ENCODE peak calls at places on chromosomes 16 and 17, in seven cellular contexts. V is GM10248; J is activated CD4-positive, alpha-beta T cell treated with anti-CD3 and anti-CD28 coated beads, Interleukin-2, amount 50 U/mL, for 48 hours; Y is GM12865; K is GM04504; C is ACHN; Z is NT2/D1. M is an unnamed sample.

GRCh38 chr16:12659871-12660270 is 143.8 kb downstream of the CPPED1 start:
- DNase-seq in Y (no peak), K (no peak), V (no peak), J (no peak), Z (no peak), C (no peak), M (no peak)

GRCh38 chr16:27450836-27451341 is 48.9 kb downstream of the IL21R start:
- DNase-seq in V (no peak), Y (peak; percentile 74), K (no peak), Z (no peak), J (no peak), C (peak; percentile 32), M (no peak)

GRCh38 chr16:4407543-4408322 is 8.7 kb downstream of the CORO7 start:
- DNase-seq in Z (no peak), J (no peak), Y (no peak), V (no peak), C (no peak), K (peak; percentile 64), M (no peak)

GRCh38 chr17:78910885-78911284 is 7.9 kb upstream of the CEP295NL start:
- DNase-seq in J (no peak), Z (no peak), K (no peak), C (no peak), Y (no peak), V (no peak), M (peak; percentile 69)

GRCh38 chr16:69931631-69932030 is 19.5 kb upstream of the CLEC18A start:
- DNase-seq in V (no peak), Z (no peak), C (no peak), Y (no peak), K (no peak), J (no peak), M (no peak)

GRCh38 chr16:70694088-70694487 is 8.2 kb upstream of the MTSS2 start:
- DNase-seq in J (no peak), Z (peak; percentile 89), K (peak; percentile 83), C (peak; percentile 99), Y (no peak), V (no peak), M (no peak)

GRCh38 chr17:32826076-32826475 is 50.8 kb downstream of the MYO1D start:
- DNase-seq in J (no peak), V (no peak), Y (no peak), K (no peak), Z (no peak), C (no peak), M (no peak)

GRCh38 chr17:4504188-4504587 is 5.5 kb downstream of the SPNS2 start:
- DNase-seq in Z (no peak), V (no peak), Y (no peak), J (no peak), K (no peak), C (no peak), M (no peak)

GRCh38 chr17:41145261-41145660 is 4.4 kb downstream of the KRTAP4-5 start:
- DNase-seq in J (no peak), V (no peak), C (no peak), K (no peak), Z (no peak), Y (no peak), M (no peak)

GRCh38 chr16:52398491-52398960 is 148.4 kb downstream of the TOX3 start:
- DNase-seq in J (no peak), Y (no peak), Z (no peak), C (no peak), K (no peak), V (no peak), M (no peak)

GRCh38 chr17:48068491-48068961 is 20.4 kb downstream of the NFE2L1 start:
- DNase-seq in K (peak; percentile 40), J (no peak), Z (no peak), Y (peak; percentile 41), C (peak; percentile 45), V (no peak), M (no peak)

GRCh38 chr17:28944862-28945741 is 6.2 kb downstream of the PHF12 start:
- DNase-seq in J (no peak), V (no peak), Y (peak; percentile 40), K (no peak), Z (no peak), C (no peak), M (peak; percentile 47)

GRCh38 chr16:23131436-23131835 is 17.8 kb downstream of the USP31 start:
- DNase-seq in Y (no peak), J (no peak), C (no peak), Z (no peak), V (no peak), K (no peak), M (no peak)

GRCh38 chr17:42682400-42683384 is at the start of gene CNTNAP1:
- DNase-seq in Z (no peak), V (peak; percentile 76), J (peak; percentile 52), Y (peak; percentile 75), K (no peak), C (peak; percentile 88), M (peak; percentile 57)

GRCh38 chr17:39653662-39654331 is 11.4 kb upstream of the TCAP start:
- DNase-seq in V (peak; percentile 91), C (peak; percentile 66), Y (peak; percentile 70), J (peak; percentile 90), K (no peak), Z (no peak), M (peak; percentile 70)

GRCh38 chr17:33602981-33603380 is 309.9 kb upstream of the ASIC2 start:
- DNase-seq in C (no peak), V (no peak), Z (peak; percentile 32), J (no peak), K (no peak), Y (peak; percentile 17), M (peak; percentile 28)

GRCh38 chr16:64981568-64982281 is 140.1 kb downstream of the CDH11 start:
- DNase-seq in V (no peak), Z (no peak), Y (no peak), J (no peak), C (no peak), K (no peak), M (no peak)

GRCh38 chr16:86863609-86864008 is 285.3 kb downstream of the FOXL1 start:
- DNase-seq in C (no peak), J (no peak), Z (no peak), Y (no peak), K (no peak), V (no peak), M (no peak)

GRCh38 chr17:75267146-75267402 is 4.0 kb downstream of the MIF4GD start:
- DNase-seq in C (no peak), V (no peak), K (no peak), Z (no peak), J (no peak), Y (no peak), M (no peak)

GRCh38 chr16:28301620-28302019 is 9.3 kb downstream of the SBK1 start:
- DNase-seq in K (no peak), J (no peak), C (no peak), Y (no peak), V (no peak), Z (no peak), M (no peak)

GRCh38 chr17:31702040-31702439 is 157.0 kb downstream of the COPRS start:
- DNase-seq in Y (no peak), Z (no peak), V (no peak), J (no peak), K (no peak), C (no peak), M (no peak)

GRCh38 chr16:88834670-88835069 is 22.1 kb downstream of the GALNS start:
- DNase-seq in C (no peak), Z (no peak), K (no peak), J (no peak), Y (no peak), V (no peak), M (no peak)

M was measured in Ammon's horn.